ENCODE peak calls at places on chromosomes 4 and X, in nine cellular contexts. One of them, this sample, is unnamed.

GRCh38 chr4:40186665-40187014 is 10.2 kb upstream of the RHOH start:
- DNase-seq in thyroid gland: no peak
- DNase-seq in foreskin fibroblast: no peak
- DNase-seq in HFF-Myc: no peak
- DNase-seq in NCI-H2107: no peak
- DNase-seq in GM23338: no peak
- DNase-seq in memory B cell: no peak
- DNase-seq in AG09309: no peak
- DNase-seq in heart left ventricle: no peak
- DNase-seq in this sample: no peak

GRCh38 chrX:70026112-70026850 is 23.5 kb downstream of the AWAT2 start:
- DNase-seq in thyroid gland: no peak
- DNase-seq in memory B cell: no peak
- DNase-seq in foreskin fibroblast: no peak
- DNase-seq in GM23338: no peak
- DNase-seq in NCI-H2107: no peak
- DNase-seq in heart left ventricle: no peak
- DNase-seq in AG09309: no peak
- DNase-seq in HFF-Myc: no peak
- DNase-seq in this sample: no peak

GRCh38 chrX:26908218-26908617 is 554.9 kb downstream of the PPP4R3C start:
- DNase-seq in foreskin fibroblast: no peak
- DNase-seq in heart left ventricle: no peak
- DNase-seq in memory B cell: no peak
- DNase-seq in NCI-H2107: no peak
- DNase-seq in HFF-Myc: no peak
- DNase-seq in AG09309: no peak
- DNase-seq in thyroid gland: no peak
- DNase-seq in GM23338: no peak
- DNase-seq in this sample: no peak

GRCh38 chrX:103818844-103819243 is 13.2 kb downstream of the RAB9B start:
- DNase-seq in heart left ventricle: no peak
- DNase-seq in AG09309: no peak
- DNase-seq in HFF-Myc: no peak
- DNase-seq in thyroid gland: no peak
- DNase-seq in GM23338: no peak
- DNase-seq in memory B cell: no peak
- DNase-seq in foreskin fibroblast: no peak
- DNase-seq in NCI-H2107: no peak
- DNase-seq in this sample: no peak

GRCh38 chr4:128566688-128567087 is 242.8 kb upstream of the JADE1 start:
- DNase-seq in GM23338: no peak
- DNase-seq in NCI-H2107: no peak
- DNase-seq in heart left ventricle: no peak
- DNase-seq in thyroid gland: no peak
- DNase-seq in memory B cell: no peak
- DNase-seq in foreskin fibroblast: no peak
- DNase-seq in HFF-Myc: no peak
- DNase-seq in AG09309: no peak
- DNase-seq in this sample: no peak

GRCh38 chrX:23901065-23901464 is 6.7 kb downstream of the APOO start:
- DNase-seq in HFF-Myc: no peak
- DNase-seq in memory B cell: no peak
- DNase-seq in AG09309: no peak
- DNase-seq in NCI-H2107: no peak
- DNase-seq in foreskin fibroblast: peak
- DNase-seq in thyroid gland: no peak
- DNase-seq in GM23338: no peak
- DNase-seq in heart left ventricle: no peak
- DNase-seq in this sample: no peak

GRCh38 chrX:41952102-41952501 is 28.7 kb upstream of the CASK start:
- DNase-seq in heart left ventricle: no peak
- DNase-seq in AG09309: no peak
- DNase-seq in thyroid gland: no peak
- DNase-seq in foreskin fibroblast: no peak
- DNase-seq in memory B cell: no peak
- DNase-seq in HFF-Myc: no peak
- DNase-seq in NCI-H2107: no peak
- DNase-seq in GM23338: no peak
- DNase-seq in this sample: no peak

GRCh38 chr4:17091104-17091503 is 192.7 kb upstream of the LDB2 start:
- DNase-seq in thyroid gland: no peak
- DNase-seq in heart left ventricle: no peak
- DNase-seq in memory B cell: no peak
- DNase-seq in AG09309: no peak
- DNase-seq in foreskin fibroblast: no peak
- DNase-seq in GM23338: no peak
- DNase-seq in NCI-H2107: no peak
- DNase-seq in HFF-Myc: no peak
- DNase-seq in this sample: no peak

GRCh38 chr4:88858752-88859151 is 161.1 kb upstream of the NAP1L5 start:
- DNase-seq in heart left ventricle: no peak
- DNase-seq in thyroid gland: no peak
- DNase-seq in NCI-H2107: no peak
- DNase-seq in GM23338: no peak
- DNase-seq in AG09309: no peak
- DNase-seq in HFF-Myc: no peak
- DNase-seq in memory B cell: peak
- DNase-seq in foreskin fibroblast: no peak
- DNase-seq in this sample: no peak

GRCh38 chrX:45505214-45505613 is 304.5 kb upstream of the DIPK2B start:
- DNase-seq in thyroid gland: no peak
- DNase-seq in foreskin fibroblast: peak
- DNase-seq in AG09309: no peak
- DNase-seq in heart left ventricle: no peak
- DNase-seq in HFF-Myc: no peak
- DNase-seq in NCI-H2107: no peak
- DNase-seq in memory B cell: no peak
- DNase-seq in GM23338: no peak
- DNase-seq in this sample: no peak

GRCh38 chr4:153533387-153533786 is 67.2 kb downstream of the TMEM131L start:
- DNase-seq in NCI-H2107: no peak
- DNase-seq in GM23338: no peak
- DNase-seq in HFF-Myc: no peak
- DNase-seq in AG09309: no peak
- DNase-seq in memory B cell: no peak
- DNase-seq in thyroid gland: no peak
- DNase-seq in foreskin fibroblast: no peak
- DNase-seq in heart left ventricle: no peak
- DNase-seq in this sample: no peak

GRCh38 chr4:156193800-156194199 is 240.1 kb upstream of the CTSO start:
- DNase-seq in HFF-Myc: peak
- DNase-seq in AG09309: no peak
- DNase-seq in heart left ventricle: no peak
- DNase-seq in GM23338: no peak
- DNase-seq in thyroid gland: peak
- DNase-seq in NCI-H2107: no peak
- DNase-seq in foreskin fibroblast: no peak
- DNase-seq in memory B cell: no peak
- DNase-seq in this sample: no peak

GRCh38 chr4:71081192-71081591 is 87.7 kb downstream of the DCK start:
- DNase-seq in AG09309: no peak
- DNase-seq in GM23338: no peak
- DNase-seq in thyroid gland: no peak
- DNase-seq in memory B cell: no peak
- DNase-seq in heart left ventricle: no peak
- DNase-seq in foreskin fibroblast: no peak
- DNase-seq in HFF-Myc: no peak
- DNase-seq in NCI-H2107: no peak
- DNase-seq in this sample: no peak

GRCh38 chr4:1033840-1034551 is 22.6 kb downstream of the FGFRL1 start:
- DNase-seq in thyroid gland: peak
- DNase-seq in foreskin fibroblast: peak
- DNase-seq in AG09309: no peak
- DNase-seq in GM23338: no peak
- DNase-seq in NCI-H2107: no peak
- DNase-seq in HFF-Myc: no peak
- DNase-seq in memory B cell: no peak
- DNase-seq in heart left ventricle: no peak
- DNase-seq in this sample: no peak

GRCh38 chr4:85783483-85783882 is 308.5 kb downstream of the ARHGAP24 start:
- DNase-seq in memory B cell: no peak
- DNase-seq in AG09309: peak
- DNase-seq in GM23338: no peak
- DNase-seq in thyroid gland: no peak
- DNase-seq in HFF-Myc: no peak
- DNase-seq in foreskin fibroblast: peak
- DNase-seq in heart left ventricle: no peak
- DNase-seq in NCI-H2107: no peak
- DNase-seq in this sample: no peak

GRCh38 chr4:176500894-176501293 is 181.1 kb downstream of the SPCS3 start:
- DNase-seq in foreskin fibroblast: no peak
- DNase-seq in memory B cell: no peak
- DNase-seq in GM23338: no peak
- DNase-seq in thyroid gland: no peak
- DNase-seq in NCI-H2107: no peak
- DNase-seq in HFF-Myc: no peak
- DNase-seq in heart left ventricle: no peak
- DNase-seq in AG09309: no peak
- DNase-seq in this sample: no peak

GRCh38 chr4:125010776-125011503 is 298.4 kb upstream of the ANKRD50 start:
- DNase-seq in memory B cell: no peak
- DNase-seq in AG09309: no peak
- DNase-seq in HFF-Myc: no peak
- DNase-seq in NCI-H2107: no peak
- DNase-seq in heart left ventricle: no peak
- DNase-seq in GM23338: peak
- DNase-seq in thyroid gland: no peak
- DNase-seq in foreskin fibroblast: peak
- DNase-seq in this sample: no peak

GRCh38 chr4:82801910-82802521 is 3.4 kb upstream of the SCD5 start:
- DNase-seq in GM23338: no peak
- DNase-seq in thyroid gland: peak
- DNase-seq in NCI-H2107: no peak
- DNase-seq in AG09309: no peak
- DNase-seq in memory B cell: no peak
- DNase-seq in HFF-Myc: no peak
- DNase-seq in heart left ventricle: no peak
- DNase-seq in foreskin fibroblast: no peak
- DNase-seq in this sample: no peak

GRCh38 chrX:103878466-103879151 is 46.6 kb upstream of the RAB9B start:
- DNase-seq in GM23338: peak
- DNase-seq in HFF-Myc: peak
- DNase-seq in AG09309: peak
- DNase-seq in memory B cell: no peak
- DNase-seq in NCI-H2107: no peak
- DNase-seq in thyroid gland: peak
- DNase-seq in foreskin fibroblast: peak
- DNase-seq in heart left ventricle: peak
- DNase-seq in this sample: no peak

GRCh38 chr4:186725422-186726149 is 1.9 kb upstream of the FAT1 start:
- DNase-seq in NCI-H2107: peak
- DNase-seq in HFF-Myc: no peak
- DNase-seq in thyroid gland: peak
- DNase-seq in heart left ventricle: peak
- DNase-seq in foreskin fibroblast: peak
- DNase-seq in GM23338: peak
- DNase-seq in memory B cell: no peak
- DNase-seq in AG09309: peak
- DNase-seq in this sample: no peak

GRCh38 chr4:186932631-186933150 is 209.0 kb upstream of the FAT1 start:
- DNase-seq in foreskin fibroblast: peak
- DNase-seq in NCI-H2107: no peak
- DNase-seq in memory B cell: no peak
- DNase-seq in HFF-Myc: peak
- DNase-seq in AG09309: peak
- DNase-seq in thyroid gland: no peak
- DNase-seq in heart left ventricle: no peak
- DNase-seq in GM23338: no peak
- DNase-seq in this sample: no peak

GRCh38 chrX:153906126-153906917 is 1.8 kb downstream of the AVPR2 start:
- DNase-seq in HFF-Myc: no peak
- DNase-seq in heart left ventricle: no peak
- DNase-seq in foreskin fibroblast: no peak
- DNase-seq in AG09309: no peak
- DNase-seq in NCI-H2107: no peak
- DNase-seq in memory B cell: no peak
- DNase-seq in GM23338: no peak
- DNase-seq in thyroid gland: no peak
- DNase-seq in this sample: no peak

GRCh38 chr4:40307627-40308497 is 27.3 kb upstream of the CHRNA9 start:
- DNase-seq in thyroid gland: no peak
- DNase-seq in GM23338: peak
- DNase-seq in NCI-H2107: no peak
- DNase-seq in AG09309: no peak
- DNase-seq in HFF-Myc: no peak
- DNase-seq in foreskin fibroblast: no peak
- DNase-seq in memory B cell: peak
- DNase-seq in heart left ventricle: peak
- DNase-seq in this sample: peak

GRCh38 chr4:41216294-41217019 is 2.1 kb upstream of the APBB2 start:
- DNase-seq in AG09309: no peak
- DNase-seq in NCI-H2107: peak
- DNase-seq in heart left ventricle: peak
- DNase-seq in HFF-Myc: peak
- DNase-seq in GM23338: peak
- DNase-seq in thyroid gland: peak
- DNase-seq in memory B cell: no peak
- DNase-seq in foreskin fibroblast: peak
- DNase-seq in this sample: peak

GRCh38 chrX:27660878-27661277 is 70.7 kb downstream of the DCAF8L2 start:
- DNase-seq in NCI-H2107: no peak
- DNase-seq in GM23338: no peak
- DNase-seq in HFF-Myc: no peak
- DNase-seq in foreskin fibroblast: no peak
- DNase-seq in heart left ventricle: no peak
- DNase-seq in memory B cell: no peak
- DNase-seq in AG09309: no peak
- DNase-seq in thyroid gland: no peak
- DNase-seq in this sample: no peak

GRCh38 chr4:3660086-3660927 is 105.9 kb upstream of the ADRA2C start:
- DNase-seq in thyroid gland: no peak
- DNase-seq in GM23338: no peak
- DNase-seq in NCI-H2107: no peak
- DNase-seq in HFF-Myc: no peak
- DNase-seq in AG09309: no peak
- DNase-seq in foreskin fibroblast: no peak
- DNase-seq in memory B cell: no peak
- DNase-seq in heart left ventricle: no peak
- DNase-seq in this sample: no peak

GRCh38 chrX:13747836-13748235 is 13.3 kb downstream of the OFD1 start:
- DNase-seq in NCI-H2107: no peak
- DNase-seq in AG09309: peak
- DNase-seq in foreskin fibroblast: no peak
- DNase-seq in GM23338: peak
- DNase-seq in thyroid gland: peak
- DNase-seq in HFF-Myc: peak
- DNase-seq in heart left ventricle: no peak
- DNase-seq in memory B cell: no peak
- DNase-seq in this sample: peak

GRCh38 chr4:141759796-141760425 is 123.5 kb downstream of the IL15 start:
- DNase-seq in memory B cell: no peak
- DNase-seq in HFF-Myc: no peak
- DNase-seq in foreskin fibroblast: no peak
- DNase-seq in GM23338: no peak
- DNase-seq in AG09309: no peak
- DNase-seq in NCI-H2107: no peak
- DNase-seq in thyroid gland: no peak
- DNase-seq in heart left ventricle: no peak
- DNase-seq in this sample: no peak

GRCh38 chr4:82823062-82823461 is 24.5 kb upstream of the SCD5 start:
- DNase-seq in AG09309: no peak
- DNase-seq in thyroid gland: no peak
- DNase-seq in memory B cell: no peak
- DNase-seq in heart left ventricle: no peak
- DNase-seq in NCI-H2107: no peak
- DNase-seq in HFF-Myc: no peak
- DNase-seq in foreskin fibroblast: no peak
- DNase-seq in GM23338: no peak
- DNase-seq in this sample: no peak

GRCh38 chrX:20224814-20225487 is 41.8 kb downstream of the RPS6KA3 start:
- DNase-seq in NCI-H2107: no peak
- DNase-seq in GM23338: peak
- DNase-seq in heart left ventricle: no peak
- DNase-seq in foreskin fibroblast: peak
- DNase-seq in memory B cell: no peak
- DNase-seq in thyroid gland: no peak
- DNase-seq in HFF-Myc: no peak
- DNase-seq in AG09309: no peak
- DNase-seq in this sample: no peak

GRCh38 chr4:182643801-182644311 is 273.3 kb downstream of the DCTD start:
- DNase-seq in GM23338: no peak
- DNase-seq in thyroid gland: no peak
- DNase-seq in HFF-Myc: no peak
- DNase-seq in memory B cell: no peak
- DNase-seq in foreskin fibroblast: peak
- DNase-seq in NCI-H2107: no peak
- DNase-seq in heart left ventricle: peak
- DNase-seq in AG09309: peak
- DNase-seq in this sample: no peak